ENCODE peak calls at places on chromosomes 16 and 17, in five cellular contexts. Z is K562, J is HCT116, L is HepG2, V is H1. P is an unnamed sample.

GRCh38 chr16:66131156-66131807 is 235.2 kb upstream of the CDH5 start:
- DNase-seq in L (no peak), Z (no peak), V (no peak), J (no peak), P (no peak)

GRCh38 chr16:49148410-49148809 is 133.2 kb downstream of the CBLN1 start:
- DNase-seq in V (no peak), L (no peak), J (no peak), Z (no peak), P (no peak)

GRCh38 chr17:80445152-80446110 is 30.5 kb downstream of the ENDOV start:
- DNase-seq in V (no peak), J (no peak), L (no peak), Z (no peak), P (no peak)

GRCh38 chr17:43456661-43457361 is 27.0 kb upstream of the DHX8 start:
- DNase-seq in J (no peak), V (no peak), Z (no peak), L (peak), P (no peak)

GRCh38 chr16:77271532-77272426 is 72.6 kb downstream of the SYCE1L start:
- DNase-seq in L (peak), V (no peak), Z (no peak), J (no peak), P (no peak)

GRCh38 chr17:74125160-74125559 is 78.3 kb upstream of the RPL38 start:
- DNase-seq in J (no peak), Z (no peak), L (no peak), V (no peak), P (no peak)

GRCh38 chr17:67443931-67444597 is 67.0 kb downstream of the PITPNC1 start:
- DNase-seq in Z (no peak), L (no peak), V (no peak), J (no peak), P (no peak)

GRCh38 chr17:47948706-47949196 is 7.4 kb downstream of the PNPO start:
- DNase-seq in Z (no peak), L (peak), V (no peak), J (no peak), P (no peak)

GRCh38 chr16:84610385-84610784 is 7.5 kb downstream of the COTL1 start:
- DNase-seq in V (no peak), Z (peak), J (no peak), L (no peak), P (no peak)

GRCh38 chr16:87295661-87296531 is 21.3 kb downstream of the C16orf95 start:
- DNase-seq in J (no peak), Z (no peak), L (no peak), V (no peak), P (no peak)

GRCh38 chr17:42167807-42168206 is 13.0 kb upstream of the RAB5C start:
- DNase-seq in L (no peak), J (no peak), Z (no peak), V (no peak), P (no peak)

GRCh38 chr16:17501321-17501720 is 30.6 kb upstream of the XYLT1 start:
- DNase-seq in V (no peak), Z (no peak), L (no peak), J (no peak), P (no peak)

GRCh38 chr16:68993885-68994284 is 111.6 kb upstream of the HAS3 start:
- DNase-seq in V (no peak), J (no peak), Z (no peak), L (peak), P (no peak)

GRCh38 chr16:65829076-65829475 is 537.4 kb upstream of the CDH5 start:
- DNase-seq in V (no peak), Z (no peak), L (no peak), J (no peak), P (no peak)

GRCh38 chr16:78677332-78677731 is 577.9 kb downstream of the WWOX start:
- DNase-seq in L (no peak), J (no peak), Z (no peak), V (no peak), P (no peak)

GRCh38 chr16:71780521-71781089 is 28.0 kb downstream of the AP1G1 start:
- DNase-seq in V (no peak), L (no peak), J (no peak), Z (no peak), P (no peak)

GRCh38 chr17:34542700-34543336 is 36.6 kb upstream of the TMEM132E start:
- DNase-seq in L (no peak), J (no peak), V (peak), Z (peak), P (no peak)

GRCh38 chr17:72997559-72997958 is 94.9 kb downstream of the SLC39A11 start:
- DNase-seq in Z (no peak), J (no peak), V (no peak), L (no peak), P (no peak)

GRCh38 chr16:12027091-12027490 is 50.6 kb downstream of the SNX29 start:
- DNase-seq in J (peak), L (no peak), V (no peak), Z (no peak), P (no peak)

GRCh38 chr17:58307468-58308172 is 21.0 kb downstream of the TSPOAP1 start:
- DNase-seq in L (no peak), J (no peak), Z (no peak), V (peak), P (no peak)
- TF ChIP-seq ZNF274 in L (no peak), J (no peak), Z (no peak), V (no peak), P (no peak)

GRCh38 chr17:6681176-6681575 is 29.6 kb downstream of the C17orf100 start:
- DNase-seq in Z (no peak), V (no peak), J (no peak), L (no peak), P (no peak)

GRCh38 chr17:6682339-6682738 is 30.8 kb downstream of the C17orf100 start:
- DNase-seq in L (no peak), J (no peak), Z (no peak), V (no peak), P (no peak)

GRCh38 chr17:6683081-6683684 is 30.0 kb downstream of the SLC13A5 start:
- DNase-seq in L (peak), J (no peak), Z (no peak), V (no peak), P (no peak)

GRCh38 chr17:6683730-6684459 is 29.3 kb downstream of the SLC13A5 start:
- DNase-seq in V (no peak), Z (no peak), L (no peak), J (no peak), P (no peak)

GRCh38 chr17:6681671-6682070 is 30.1 kb downstream of the C17orf100 start:
- DNase-seq in Z (no peak), J (no peak), L (peak), V (no peak), P (no peak)
- TF ChIP-seq SP1 in Z (no peak), J (no peak), L (no peak), V (no peak), P (no peak)

GRCh38 chr17:56592487-56593072 is 919 bp upstream of the NOG start:
- DNase-seq in V (peak), L (peak), Z (peak), J (no peak), P (no peak)

GRCh38 chr17:56594528-56595418 is 1.3 kb downstream of the NOG start:
- DNase-seq in J (no peak), V (peak), Z (no peak), L (no peak), P (no peak)

GRCh38 chr17:56593741-56594527 is 435 bp downstream of the NOG start:
- DNase-seq in V (peak), L (peak), Z (no peak), J (no peak), P (no peak)

GRCh38 chr17:56595831-56596740 is 2.6 kb downstream of the NOG start:
- DNase-seq in L (no peak), V (peak), Z (no peak), J (no peak), P (no peak)

GRCh38 chr17:56593073-56593740 is at the start of gene NOG:
- DNase-seq in V (peak), J (no peak), L (no peak), Z (peak), P (no peak)
- TF ChIP-seq ZNF274 in V (no peak), J (no peak), L (no peak), Z (no peak), P (no peak)

GRCh38 chr17:9670596-9670995 is 25.3 kb downstream of the USP43 start:
- DNase-seq in Z (no peak), V (no peak), L (no peak), J (no peak), P (no peak)

GRCh38 chr17:9672266-9672665 is 26.9 kb downstream of the USP43 start:
- DNase-seq in L (no peak), J (no peak), V (no peak), Z (no peak), P (no peak)

GRCh38 chr17:9668532-9668931 is 23.2 kb downstream of the USP43 start:
- DNase-seq in V (no peak), J (no peak), Z (no peak), L (no peak), P (no peak)

GRCh38 chr17:9671559-9671958 is 26.2 kb downstream of the USP43 start:
- DNase-seq in Z (no peak), J (no peak), V (no peak), L (no peak), P (no peak)

GRCh38 chr17:9669551-9670008 is 24.3 kb downstream of the USP43 start:
- DNase-seq in Z (no peak), V (no peak), J (no peak), L (no peak), P (no peak)
- TF ChIP-seq SP1 in Z (no peak), V (no peak), J (no peak), L (no peak), P (no peak)

GRCh38 chr17:1560582-1561170 is 1.9 kb downstream of the PITPNA start:
- DNase-seq in J (no peak), Z (no peak), V (no peak), L (no peak), P (no peak)

GRCh38 chr17:1561420-1562177 is 993 bp downstream of the PITPNA start:
- DNase-seq in V (peak), J (no peak), L (no peak), Z (no peak), P (no peak)

GRCh38 chr17:1563786-1564613 is 1.4 kb upstream of the PITPNA start:
- DNase-seq in L (no peak), Z (peak), V (no peak), J (no peak), P (no peak)

GRCh38 chr17:1559743-1560581 is 2.6 kb downstream of the PITPNA start:
- DNase-seq in V (no peak), L (no peak), J (no peak), Z (no peak), P (no peak)

GRCh38 chr17:1562178-1562643 is 381 bp downstream of the PITPNA start:
- DNase-seq in L (no peak), Z (peak), V (no peak), J (no peak), P (no peak)
- TF ChIP-seq ZNF274 in L (no peak), Z (no peak), V (no peak), J (no peak), P (no peak)